ENCODE peak calls at places on chromosomes 3 and 15, in seven cellular contexts. Y is A673; G is fibroblast of lung; H is CD8-positive, alpha-beta T cell; L is cardiac muscle cell; T is lung; P is ovary. O is an unnamed sample.

GRCh38 chr3:69738291-69738690 is 973 bp upstream of the MITF start:
- DNase-seq in G (peak), L (peak), H (no peak), T (no peak), P (no peak), Y (no peak), O (no peak)

GRCh38 chr15:85125056-85125661 is 143.5 kb downstream of the PDE8A start:
- DNase-seq in Y (peak), T (no peak), L (peak), H (no peak), G (peak), P (no peak), O (no peak)

GRCh38 chr3:159273608-159274007 is 471.8 kb downstream of the MFSD1 start:
- DNase-seq in H (no peak), L (peak), Y (peak), P (no peak), T (peak), G (peak), O (peak)

GRCh38 chr3:57646723-57647122 is 46.2 kb downstream of the DENND6A start:
- DNase-seq in L (peak), T (no peak), G (peak), Y (peak), P (peak), H (no peak), O (no peak)

GRCh38 chr15:65171428-65171827 is 13.7 kb downstream of the CLPX start:
- DNase-seq in G (no peak), T (no peak), L (no peak), Y (no peak), P (no peak), H (no peak), O (no peak)

GRCh38 chr3:124607163-124607562 is 123.1 kb upstream of the UMPS start:
- DNase-seq in P (no peak), L (peak), G (peak), H (no peak), Y (no peak), T (no peak), O (no peak)

GRCh38 chr15:83746231-83746630 is 92.3 kb downstream of the ADAMTSL3 start:
- DNase-seq in Y (no peak), T (no peak), H (no peak), P (no peak), G (no peak), L (no peak), O (no peak)

GRCh38 chr3:13040381-13041074 is 32.7 kb downstream of the IQSEC1 start:
- DNase-seq in G (no peak), T (no peak), H (peak), P (no peak), L (no peak), Y (no peak), O (peak)

GRCh38 chr3:139311557-139311956 is 32.3 kb upstream of the MRPS22 start:
- DNase-seq in T (no peak), Y (no peak), P (no peak), L (no peak), H (no peak), G (no peak), O (no peak)

GRCh38 chr15:31439328-31439727 is 112.7 kb downstream of the KLF13 start:
- DNase-seq in L (no peak), T (no peak), G (no peak), Y (no peak), P (no peak), H (no peak), O (peak)

GRCh38 chr15:70096215-70096974 is 1.3 kb downstream of the TLE3 start:
- DNase-seq in Y (peak), G (peak), P (peak), H (peak), T (peak), L (peak), O (peak)

GRCh38 chr15:101275018-101275417 is 2.3 kb downstream of the SELENOS start:
- DNase-seq in G (no peak), L (no peak), H (no peak), T (no peak), P (no peak), Y (no peak), O (peak)

DNA sequence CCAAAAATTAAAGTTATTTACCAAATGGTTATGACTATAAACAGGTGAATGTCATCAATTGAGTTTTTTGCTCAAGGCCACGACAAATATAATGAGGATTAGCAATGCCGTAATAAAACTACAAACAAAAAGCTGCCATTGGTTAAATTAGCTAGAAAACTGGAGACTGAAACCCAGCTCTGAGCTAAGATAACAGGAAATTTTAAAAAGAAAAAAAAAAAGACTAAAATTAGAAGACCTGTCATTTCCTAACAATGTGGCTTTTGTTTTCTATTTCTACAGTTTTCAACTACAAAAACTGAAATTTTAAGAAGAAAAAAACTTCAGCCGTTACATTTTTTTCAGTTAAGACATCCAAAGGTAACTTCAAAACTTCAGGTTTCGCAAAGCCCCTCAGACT is 9.7 kb downstream of the SLC12A6 start:
- DNase-seq in L (no peak), H (no peak), G (no peak), T (no peak), P (no peak), Y (no peak), O (peak)
- H3K4me3 ChIP-seq in L (no peak), H (no peak), G (no peak), T (no peak), P (no peak), Y (no peak), O (peak)

DNA sequence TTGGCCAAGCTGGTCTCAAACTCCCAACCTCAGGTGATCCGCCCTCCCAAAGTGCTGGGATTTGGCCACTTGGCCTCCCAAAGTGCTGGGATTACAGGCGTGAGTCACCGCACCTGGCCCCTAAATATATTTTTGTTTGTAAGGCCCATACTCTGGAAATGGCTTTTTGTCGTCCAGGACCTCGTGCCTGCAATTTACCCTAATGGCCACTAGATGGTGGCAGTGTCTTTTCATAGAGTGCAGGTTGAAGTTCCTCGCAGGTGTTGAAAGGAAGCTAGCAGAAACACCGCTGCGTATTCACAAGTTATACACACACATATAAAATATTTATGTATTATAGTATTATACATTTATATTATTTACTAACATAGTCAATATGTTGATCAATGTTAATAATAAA is 97.2 kb downstream of the LRTM1 start:
- DNase-seq in T (no peak), Y (no peak), L (peak), G (no peak), P (no peak), H (no peak), O (peak)
- TF ChIP-seq CTCF in T (no peak), Y (peak), L (peak), G (peak), P (no peak), H (peak), O (peak)

DNA sequence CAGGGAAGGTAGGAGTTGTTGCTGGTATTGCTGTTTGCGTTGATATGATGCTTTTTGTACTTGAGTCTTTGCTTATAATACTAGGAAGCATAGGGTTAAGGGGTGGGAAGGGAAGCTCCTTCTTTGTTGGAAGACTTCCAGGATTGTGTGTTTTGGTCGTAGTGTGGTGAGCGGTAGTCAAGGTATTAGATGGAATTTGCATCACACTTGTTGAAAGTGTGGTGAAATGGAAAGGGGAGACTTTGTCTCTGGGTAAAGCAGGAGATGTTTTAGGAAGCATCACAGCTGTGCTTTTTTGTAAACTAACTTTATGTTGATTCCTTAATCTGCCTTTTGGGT is 14.9 kb downstream of the IGSF10 start:
- DNase-seq in L (peak), Y (no peak), T (no peak), H (no peak), P (no peak), G (no peak), O (no peak)
- H3K4me3 ChIP-seq in L (no peak), Y (no peak), T (no peak), H (no peak), P (no peak), G (no peak), O (no peak)

DNA sequence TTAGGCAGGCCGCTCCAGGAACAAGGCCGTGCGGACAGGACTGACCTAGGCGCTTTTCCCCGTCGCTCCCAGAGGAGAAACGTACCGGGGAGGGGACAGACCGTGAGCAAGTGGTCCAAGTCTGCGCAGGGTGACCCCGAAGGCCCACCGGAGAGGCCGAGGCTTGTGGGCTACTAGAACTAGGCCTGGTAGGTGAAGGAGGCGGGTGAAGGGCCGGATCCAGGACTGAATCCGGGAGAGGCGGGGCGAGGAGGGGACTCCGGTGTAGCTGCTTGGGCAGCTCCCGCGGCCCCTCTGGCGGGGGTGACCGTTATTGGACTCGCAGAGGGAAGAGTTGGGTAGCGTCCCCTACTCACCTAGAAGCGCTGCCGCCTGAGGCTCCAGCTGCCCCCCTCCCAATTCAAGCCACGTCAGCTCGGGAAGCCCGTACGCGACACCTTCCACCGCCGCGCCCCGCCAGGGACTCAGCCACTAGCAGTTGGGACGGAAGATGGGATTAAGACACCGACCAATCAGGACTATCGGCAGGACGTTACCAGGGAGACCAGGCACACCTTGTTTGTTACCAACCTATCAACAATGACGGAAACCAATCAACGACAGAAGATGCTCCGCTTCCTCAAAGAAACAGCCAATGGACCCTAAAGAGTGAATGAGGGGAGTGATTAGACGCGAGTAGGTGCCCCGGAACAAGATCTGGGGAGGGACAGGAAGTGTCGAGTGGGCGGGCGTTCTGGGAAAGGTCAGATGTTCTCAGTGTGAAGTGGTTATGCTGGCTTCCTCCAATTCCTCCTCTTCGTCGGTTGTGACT is at the start of gene GOLGB1:
- DNase-seq in P (peak), G (peak), L (peak), T (peak), Y (peak), H (peak), O (peak)
- TF ChIP-seq CTCF in P (peak), G (no peak), L (no peak), T (no peak), Y (no peak), H (no peak), O (no peak)

DNA sequence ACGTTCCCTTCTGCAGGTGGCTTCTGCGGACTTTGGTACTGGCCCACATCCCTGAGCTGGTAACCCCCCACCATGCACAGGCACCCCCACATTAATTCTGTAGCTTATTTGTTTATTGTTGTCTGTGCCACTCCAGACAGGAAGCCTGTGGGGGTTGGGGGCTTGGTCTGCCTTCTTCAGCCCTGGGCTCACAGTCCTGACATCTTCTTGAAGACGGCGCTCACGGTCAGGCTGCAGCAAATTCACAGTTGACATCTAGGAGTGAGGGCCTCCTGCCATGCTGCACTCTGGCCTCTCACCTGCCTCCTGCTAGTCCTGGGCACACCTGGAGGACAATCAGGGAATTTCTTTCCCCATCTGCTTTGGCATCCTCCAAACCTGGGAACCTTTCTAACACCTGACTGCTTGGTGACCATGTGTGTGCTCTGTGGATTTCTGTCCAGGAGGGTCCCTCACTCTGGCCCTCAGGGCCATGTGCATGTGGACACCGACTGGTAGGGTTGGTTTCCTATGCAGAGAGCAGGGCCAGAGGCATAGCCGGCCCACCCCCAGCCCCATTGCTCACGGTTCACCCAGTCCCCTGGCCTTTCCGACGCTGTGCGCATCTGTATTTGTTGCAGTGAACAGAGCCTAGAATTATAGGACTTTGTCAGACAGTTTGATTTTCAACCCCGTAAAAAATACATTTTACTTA is 68.8 kb downstream of the APBA2 start:
- DNase-seq in H (no peak), L (no peak), G (no peak), T (no peak), P (no peak), Y (no peak), O (no peak)
- H3K4me3 ChIP-seq in H (peak), L (no peak), G (no peak), T (no peak), P (no peak), Y (no peak), O (no peak)

GRCh38 chr15:75731248-75732100 is 18.8 kb upstream of the CSPG4 start:
- DNase-seq in P (peak), Y (no peak), L (peak), G (no peak), H (no peak), T (peak), O (no peak)
- TF ChIP-seq CTCF in P (no peak), Y (peak), L (peak), G (peak), H (no peak), T (no peak), O (no peak)

DNA sequence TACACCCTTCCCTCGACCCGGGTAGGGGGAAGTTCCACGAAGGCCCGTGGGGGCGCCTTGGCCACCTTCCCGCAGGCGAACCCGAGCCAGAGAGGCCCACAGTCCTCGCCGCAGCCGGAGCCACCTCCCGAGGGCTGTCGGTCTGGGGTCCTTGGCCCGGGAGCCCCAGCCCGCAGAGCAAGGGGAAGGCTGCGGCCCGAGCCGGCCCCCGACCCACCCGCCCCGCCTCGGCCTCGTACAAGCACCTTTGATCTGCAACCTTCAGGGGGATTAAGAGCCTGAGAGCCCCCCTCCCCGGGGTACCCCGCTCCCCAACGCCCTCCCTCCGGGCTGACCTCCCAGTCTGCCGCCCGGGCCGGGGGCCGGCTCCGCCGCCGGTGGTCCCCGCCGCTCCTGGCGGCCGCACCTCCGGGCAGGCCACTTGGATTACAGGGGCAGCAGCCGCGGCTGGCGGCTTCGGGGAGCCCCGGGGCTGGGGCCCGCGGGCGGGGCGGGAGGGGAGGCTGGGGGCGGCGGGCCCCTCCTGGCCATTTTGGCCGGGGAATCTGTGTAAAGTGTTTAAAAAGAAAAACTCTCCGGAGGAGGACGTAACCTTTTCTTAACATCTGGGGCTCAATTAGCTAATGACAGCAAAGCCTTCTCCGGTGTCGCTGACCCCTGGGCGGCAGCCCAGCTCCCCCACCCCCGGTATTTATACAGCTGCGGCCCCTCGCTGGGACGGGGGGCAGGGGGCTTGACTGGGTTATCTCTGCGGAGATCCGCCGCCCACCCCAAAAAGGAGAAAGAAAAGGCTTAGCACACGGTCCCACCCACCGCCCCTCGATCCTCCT is 40.2 kb downstream of the EPHB3 start:
- DNase-seq in P (peak), T (no peak), L (no peak), G (no peak), H (no peak), Y (no peak), O (no peak)
- H3K4me3 ChIP-seq in P (peak), T (no peak), L (no peak), G (no peak), H (no peak), Y (no peak), O (no peak)

GRCh38 chr3:34015204-34016142 is 217.0 kb downstream of the PDCD6IP start:
- DNase-seq in T (no peak), H (no peak), Y (peak), L (peak), G (no peak), P (no peak), O (peak)
- TF ChIP-seq CTCF in T (no peak), H (no peak), Y (peak), L (peak), G (peak), P (no peak), O (no peak)

GRCh38 chr3:196513697-196514349 is 1.3 kb downstream of the SMCO1 start:
- DNase-seq in P (no peak), G (peak), H (no peak), Y (no peak), T (no peak), L (peak), O (no peak)
- H3K4me3 ChIP-seq in P (no peak), G (no peak), H (no peak), Y (no peak), T (no peak), L (no peak), O (no peak)

O was measured in GM12865.